ENCODE peak calls at places on chromosomes 5 and 9, in ten cellular contexts. B is MM.1S, E is NB4, P is neural crest cell, L is spleen, F is gastrocnemius medialis, H is upper lobe of right lung, N is HFF-Myc, M is A549, A is natural killer cell. C is an unnamed sample.

GRCh38 chr9:134959971-134960310 is 42.2 kb upstream of the FCN1 start:
- DNase-seq in L (peak; percentile 34), A (no peak), N (no peak), F (no peak), P (no peak), H (peak; percentile 40), E (no peak), M (no peak), B (no peak), C (no peak)

GRCh38 chr5:96031811-96032261 is 70.2 kb upstream of the ELL2 start:
- DNase-seq in B (no peak), E (no peak), N (no peak), A (no peak), F (no peak), P (no peak), H (no peak), L (no peak), M (no peak), C (peak; percentile 95)

GRCh38 chr9:18921677-18922076 is 111.3 kb downstream of the SAXO1 start:
- DNase-seq in L (no peak), N (no peak), E (no peak), B (no peak), H (no peak), M (no peak), A (no peak), F (no peak), P (no peak), C (no peak)

GRCh38 chr5:163861670-163862069 is 356.3 kb downstream of the MAT2B start:
- DNase-seq in N (no peak), L (no peak), P (no peak), F (no peak), E (no peak), H (no peak), M (no peak), A (no peak), B (no peak), C (no peak)

GRCh38 chr9:121976751-121977150 is 116.4 kb downstream of the TTLL11 start:
- DNase-seq in E (no peak), L (no peak), P (no peak), M (peak; percentile 55), B (no peak), N (no peak), F (no peak), A (no peak), H (no peak), C (peak; percentile 61)

GRCh38 chr5:27472000-27472763 is 433.8 kb upstream of the CDH9 start:
- DNase-seq in H (no peak), E (peak; percentile 21), P (peak; percentile 21), F (no peak), B (peak; percentile 35), M (peak; percentile 96), L (no peak), A (no peak), N (peak; percentile 70), C (no peak)

GRCh38 chr5:1293997-1294838 is 650 bp downstream of the TERT start:
- DNase-seq in E (peak; percentile 66), L (peak; percentile 74), M (peak; percentile 26), A (peak; percentile 13), P (no peak), F (no peak), B (no peak), H (no peak), N (no peak), C (no peak)

GRCh38 chr5:150261231-150261630 is 28.3 kb downstream of the CAMK2A start:
- DNase-seq in A (no peak), M (no peak), B (no peak), N (no peak), F (no peak), L (no peak), H (no peak), E (no peak), P (no peak), C (no peak)

GRCh38 chr9:134396258-134396742 is 70.0 kb downstream of the RXRA start:
- DNase-seq in M (no peak), A (no peak), F (no peak), P (no peak), E (peak; percentile 93), H (no peak), B (peak; percentile 52), L (peak; percentile 95), N (no peak), C (no peak)

GRCh38 chr9:73038613-73039012 is 85.8 kb upstream of the ALDH1A1 start:
- DNase-seq in F (no peak), M (peak; percentile 77), P (peak; percentile 11), N (no peak), E (no peak), A (no peak), B (no peak), H (peak; percentile 58), L (no peak), C (no peak)

GRCh38 chr9:33416996-33417395 is 14.6 kb upstream of the AQP7 start:
- DNase-seq in E (peak; percentile 4), H (no peak), A (no peak), M (no peak), P (no peak), B (peak; percentile 32), L (no peak), N (no peak), F (no peak), C (no peak)

GRCh38 chr9:70496244-70496643 is 81.8 kb upstream of the KLF9 start:
- DNase-seq in P (no peak), M (no peak), H (no peak), F (peak; percentile 38), N (no peak), E (no peak), A (no peak), B (no peak), L (no peak), C (no peak)

GRCh38 chr5:55907927-55908326 is 56.8 kb downstream of the IL31RA start:
- DNase-seq in B (no peak), L (no peak), E (no peak), P (no peak), N (no peak), A (no peak), M (no peak), F (no peak), H (no peak), C (no peak)

GRCh38 chr5:157266286-157267007 is 524 bp downstream of the CYFIP2 start:
- DNase-seq in L (peak; percentile 94), E (peak; percentile 16), N (no peak), H (peak; percentile 81), B (peak; percentile 81), P (no peak), M (no peak), A (peak; percentile 54), F (no peak), C (no peak)
- TF ChIP-seq CTCF in L (no peak), E (no peak), N (no peak), H (no peak), B (no peak), P (peak; percentile 34), M (peak; percentile 52), A (no peak), F (no peak), C (no peak)

GRCh38 chr5:135217669-135218485 is 181.2 kb downstream of the MACROH2A1 start:
- DNase-seq in B (no peak), E (peak; percentile 16), A (no peak), M (no peak), L (peak; percentile 22), H (peak; percentile 36), N (no peak), F (no peak), P (no peak), C (no peak)
- TF ChIP-seq CTCF in B (peak; percentile 7), E (peak; percentile 32), A (no peak), M (no peak), L (no peak), H (no peak), N (peak; percentile 32), F (no peak), P (no peak), C (no peak)

DNA sequence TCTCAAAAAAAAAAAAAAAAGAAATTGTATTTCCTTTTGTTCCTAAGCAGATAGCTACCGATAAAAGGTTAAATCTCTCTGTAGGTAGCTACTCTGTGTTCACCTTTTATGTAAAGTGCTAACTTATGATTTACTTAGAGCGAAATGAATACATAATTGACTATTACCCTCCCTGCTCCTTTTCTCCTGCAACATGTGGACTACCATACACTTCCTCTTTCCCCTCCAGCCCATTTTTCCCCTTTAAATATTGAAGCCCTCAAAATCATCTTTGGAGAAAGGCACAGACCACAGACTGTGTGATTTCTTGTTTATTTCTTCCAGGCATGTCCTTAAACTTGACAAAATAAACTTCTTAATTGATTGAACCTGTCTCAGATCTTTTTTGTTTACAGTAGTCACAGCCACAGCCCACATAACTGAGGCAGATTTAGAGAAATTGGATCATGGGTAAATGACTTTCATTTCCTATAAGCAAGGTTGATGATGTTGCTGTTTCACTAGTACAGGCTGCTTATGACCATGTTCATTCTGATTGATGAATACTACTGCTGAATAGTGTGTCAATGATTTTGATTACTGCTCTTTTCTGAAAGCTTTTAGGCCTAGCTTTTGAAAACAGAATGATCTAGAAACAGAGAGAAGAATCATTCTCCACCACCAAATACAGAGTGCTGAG is 59.2 kb downstream of the PHAX start:
- DNase-seq in P (no peak), F (no peak), N (no peak), L (no peak), M (no peak), E (peak; percentile 19), B (peak; percentile 11), A (no peak), H (no peak), C (no peak)
- TF ChIP-seq CTCF in P (no peak), F (no peak), N (no peak), L (no peak), M (no peak), E (no peak), B (no peak), A (no peak), H (no peak), C (no peak)

DNA sequence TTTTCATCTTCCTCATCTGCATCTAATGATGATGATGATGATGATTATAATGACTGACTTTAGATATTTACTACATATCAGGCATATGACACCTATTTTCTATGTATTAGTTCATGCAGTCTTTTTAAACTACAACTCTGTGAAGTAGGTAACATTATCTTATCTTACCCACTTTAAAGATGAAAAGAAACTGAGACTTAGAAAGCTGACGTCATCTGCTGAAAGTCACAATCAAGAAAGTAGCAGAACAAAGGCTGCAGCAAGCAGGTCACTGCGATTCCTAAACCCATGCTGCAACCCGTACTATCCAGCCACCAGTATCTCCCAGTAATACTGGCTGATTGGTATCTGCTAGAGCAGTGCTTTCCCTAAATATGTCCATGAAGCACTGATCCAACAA is 40.1 kb upstream of the INSYN2B start:
- DNase-seq in A (no peak), L (no peak), F (no peak), H (no peak), M (no peak), B (no peak), E (no peak), P (no peak), N (no peak), C (no peak)
- TF ChIP-seq CTCF in A (no peak), L (no peak), F (no peak), H (no peak), M (no peak), B (no peak), E (no peak), P (no peak), N (no peak), C (no peak)

C was measured in epithelial cell of esophagus.